ENCODE peak calls at places on chromosome 2, in six cellular contexts. Y is fibroblast of mammary gland, O is brain microvascular endothelial cell, A is transverse colon, Z is IMR-90, J is adrenal gland. M is an unnamed sample.

GRCh38 chr2:59754336-59754735 is 799.1 kb downstream of the BCL11A start:
- DNase-seq in Y (no peak), O (no peak), A (no peak), Z (no peak), J (no peak), M (no peak)

GRCh38 chr2:54366487-54367280 is 89.4 kb upstream of the SPTBN1 start:
- DNase-seq in Y (peak; percentile 65), O (no peak), A (no peak), Z (peak; percentile 12), J (no peak), M (no peak)

GRCh38 chr2:3130889-3131635 is 246.6 kb downstream of the EIPR1 start:
- DNase-seq in Y (no peak), O (no peak), A (no peak), Z (no peak), J (peak; percentile 49), M (no peak)

GRCh38 chr2:8352300-8352699 is 329.6 kb upstream of the ID2 start:
- DNase-seq in Y (peak; percentile 27), O (no peak), A (no peak), Z (peak; percentile 12), J (no peak), M (no peak)

GRCh38 chr2:165079432-165079831 is 124.1 kb upstream of the SLC38A11 start:
- DNase-seq in Y (no peak), O (no peak), A (no peak), Z (no peak), J (no peak), M (no peak)

GRCh38 chr2:143171817-143172216 is 42.6 kb downstream of the ARHGAP15 start:
- DNase-seq in Y (peak; percentile 3), O (no peak), A (no peak), Z (peak; percentile 16), J (no peak), M (no peak)

GRCh38 chr2:192059226-192059625 is 135.5 kb downstream of the TMEFF2 start:
- DNase-seq in Y (no peak), O (no peak), A (no peak), Z (no peak), J (no peak), M (no peak)

GRCh38 chr2:227406177-227407031 is 18.7 kb upstream of the SCYGR1 start:
- DNase-seq in Y (peak; percentile 98), O (peak; percentile 89), A (peak; percentile 73), Z (peak; percentile 99), J (peak; percentile 91), M (peak; percentile 66)

GRCh38 chr2:60219536-60219935 is 333.9 kb downstream of the BCL11A start:
- DNase-seq in Y (no peak), O (no peak), A (no peak), Z (no peak), J (no peak), M (peak; percentile 59)

GRCh38 chr2:120854766-120855530 is 119.3 kb downstream of the GLI2 start:
- DNase-seq in Y (no peak), O (no peak), A (no peak), Z (no peak), J (no peak), M (no peak)

GRCh38 chr2:143071185-143071876 is 57.9 kb upstream of the ARHGAP15 start:
- DNase-seq in Y (no peak), O (no peak), A (no peak), Z (no peak), J (no peak), M (no peak)

GRCh38 chr2:142682528-142682927 is 194.9 kb upstream of the KYNU start:
- DNase-seq in Y (peak; percentile 50), O (peak; percentile 18), A (no peak), Z (peak; percentile 45), J (no peak), M (no peak)

GRCh38 chr2:61426267-61426897 is 44.5 kb downstream of the USP34 start:
- DNase-seq in Y (peak; percentile 47), O (no peak), A (peak; percentile 76), Z (no peak), J (no peak), M (peak; percentile 51)

GRCh38 chr2:40192864-40193669 is 258.8 kb downstream of the SLC8A1 start:
- DNase-seq in Y (peak; percentile 93), O (no peak), A (no peak), Z (peak; percentile 37), J (no peak), M (no peak)

GRCh38 chr2:200007291-200007690 is 51.9 kb downstream of the MAIP1 start:
- DNase-seq in Y (no peak), O (no peak), A (no peak), Z (no peak), J (no peak), M (no peak)

GRCh38 chr2:17571681-17572080 is 31.2 kb downstream of the VSNL1 start:
- DNase-seq in Y (no peak), O (no peak), A (no peak), Z (no peak), J (no peak), M (no peak)

GRCh38 chr2:84306361-84306760 is 152.7 kb downstream of the SUCLG1 start:
- DNase-seq in Y (no peak), O (no peak), A (no peak), Z (no peak), J (no peak), M (no peak)

GRCh38 chr2:206378835-206379234 is 64.5 kb upstream of the ADAM23 start:
- DNase-seq in Y (peak; percentile 11), O (peak; percentile 50), A (no peak), Z (peak; percentile 40), J (no peak), M (no peak)

GRCh38 chr2:74690571-74690970 is 36.5 kb downstream of the SEMA4F start:
- DNase-seq in Y (peak; percentile 71), O (peak; percentile 52), A (no peak), Z (peak; percentile 71), J (no peak), M (peak; percentile 6)

GRCh38 chr2:169221745-169222369 is 140.5 kb downstream of the LRP2 start:
- DNase-seq in Y (peak; percentile 12), O (no peak), A (no peak), Z (no peak), J (no peak), M (no peak)

GRCh38 chr2:10006248-10007147 is 36.9 kb upstream of the KLF11 start:
- DNase-seq in Y (no peak), O (no peak), A (no peak), Z (no peak), J (peak; percentile 83), M (peak; percentile 56)

GRCh38 chr2:20482711-20483110 is 35.8 kb downstream of the RHOB start:
- DNase-seq in Y (no peak), O (no peak), A (no peak), Z (no peak), J (peak; percentile 52), M (no peak)

GRCh38 chr2:146853741-146854444 is 990.9 kb upstream of the ACVR2A start:
- DNase-seq in Y (peak; percentile 64), O (peak; percentile 36), A (no peak), Z (peak; percentile 12), J (no peak), M (no peak)

GRCh38 chr2:68662466-68662865 is 19.1 kb downstream of the PROKR1 start:
- DNase-seq in Y (no peak), O (no peak), A (no peak), Z (no peak), J (no peak), M (no peak)

GRCh38 chr2:31255911-31256571 is 22.1 kb downstream of the EHD3 start:
- DNase-seq in Y (no peak), O (no peak), A (no peak), Z (peak; percentile 35), J (no peak), M (no peak)

GRCh38 chr2:220460257-220460985 is 833.0 kb downstream of the SLC4A3 start:
- DNase-seq in Y (peak; percentile 18), O (no peak), A (no peak), Z (peak; percentile 12), J (no peak), M (no peak)

GRCh38 chr2:230134496-230135073 is 65.9 kb upstream of the SLC16A14 start:
- DNase-seq in Y (peak; percentile 80), O (peak; percentile 90), A (no peak), Z (peak; percentile 66), J (no peak), M (no peak)

DNA sequence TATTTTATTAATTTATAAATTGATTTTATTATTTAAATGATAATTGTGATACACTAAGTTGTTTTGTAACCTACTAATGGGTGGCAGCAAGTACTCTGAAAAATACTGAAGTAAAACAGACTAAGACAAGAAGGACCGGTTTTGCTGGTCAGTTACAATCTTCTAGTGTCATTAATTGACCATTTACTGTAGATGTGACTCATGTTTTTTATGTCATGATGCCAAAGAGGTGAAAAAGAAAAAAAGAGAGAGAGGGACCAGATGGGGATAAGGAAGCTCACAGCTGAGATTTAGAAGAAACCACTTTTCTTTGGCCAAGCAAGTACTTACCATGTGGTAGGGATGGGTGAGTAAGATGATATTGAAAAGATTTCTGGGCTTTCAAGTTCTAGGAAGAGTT is 955.8 kb upstream of the LRRTM1 start:
- DNase-seq in Y (no peak), O (no peak), A (no peak), Z (no peak), J (no peak), M (no peak)
- H3K4me3 ChIP-seq in Y (no peak overlapping the region), O (no peak overlapping the region), A (no peak overlapping the region), Z (no peak overlapping the region), J (no peak overlapping the region), M (no peak overlapping the region)

DNA sequence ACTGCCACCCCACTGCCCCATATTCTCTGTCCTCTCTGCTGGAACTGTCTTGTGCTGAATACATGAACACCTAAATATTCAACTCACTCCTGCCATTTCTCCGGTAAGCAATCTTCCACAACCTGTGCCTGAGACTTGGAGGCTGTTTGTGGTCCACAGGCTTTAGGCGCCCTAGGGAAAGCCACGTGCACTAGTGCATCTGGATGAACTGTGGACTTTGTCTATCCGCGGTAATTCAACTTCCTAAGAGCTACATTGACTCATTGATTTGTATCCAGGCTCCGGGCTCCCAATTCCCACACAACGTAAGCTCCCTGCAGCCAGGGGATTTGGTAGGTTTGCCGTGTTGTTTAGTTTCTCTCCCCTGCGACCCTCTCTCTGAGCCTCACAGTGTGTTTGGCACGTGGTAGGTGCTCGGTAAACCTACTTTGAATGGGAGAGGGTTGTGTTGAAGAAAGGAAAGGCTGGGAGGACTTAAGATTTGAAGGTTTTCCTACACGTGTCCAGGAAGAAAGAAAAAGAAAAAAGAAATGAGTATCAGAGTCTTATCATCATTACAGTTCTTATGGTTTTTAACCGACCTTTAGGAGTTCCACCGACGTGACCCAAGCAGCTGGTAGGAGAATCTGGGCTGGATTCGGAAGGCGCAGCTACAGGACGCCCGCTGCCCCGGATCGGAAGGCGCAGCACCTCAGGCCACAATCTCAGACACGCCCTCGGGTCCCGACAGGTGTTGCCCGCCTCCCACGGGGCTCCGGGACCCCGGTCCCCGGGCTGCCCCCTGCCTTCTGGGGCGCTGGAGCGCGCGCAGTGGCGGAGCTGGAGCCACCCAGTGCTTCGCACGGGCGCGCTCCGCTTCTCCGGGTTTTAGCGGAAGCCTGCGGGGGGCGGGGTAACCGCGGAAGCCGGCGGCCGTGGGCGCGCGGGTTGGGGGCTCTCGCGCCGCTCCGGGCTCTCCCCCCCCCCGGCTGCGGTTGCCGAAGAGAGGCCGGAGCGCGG is 718.4 kb downstream of the DPP10 start:
- DNase-seq in Y (no peak), O (no peak), A (peak; percentile 47), Z (no peak), J (peak; percentile 62), M (peak; percentile 9)
- H3K4me3 ChIP-seq in Y (no peak overlapping the region), O (no peak overlapping the region), A (no peak overlapping the region), Z (no peak overlapping the region), J (peak overlapping the region; percentile 83), M (no peak overlapping the region)

GRCh38 chr2:43594875-43595274 is 963 bp downstream of the THADA start:
- DNase-seq in Y (no peak), O (no peak), A (no peak), Z (no peak), J (no peak), M (no peak)
- H3K4me3 ChIP-seq in Y (peak overlapping the region; percentile 99), O (peak overlapping the region; percentile 88), A (no peak overlapping the region), Z (peak overlapping the region; percentile 83), J (peak overlapping the region; percentile 71), M (peak overlapping the region; percentile 69)

GRCh38 chr2:160380613-160381012 is 113.0 kb downstream of the RBMS1 start:
- DNase-seq in Y (no peak), O (no peak), A (no peak), Z (no peak), J (no peak), M (no peak)
- H3K4me3 ChIP-seq in Y (no peak overlapping the region), O (no peak overlapping the region), A (no peak overlapping the region), Z (no peak overlapping the region), J (no peak overlapping the region), M (no peak overlapping the region)

M was measured in thyroid gland.